ENCODE peak calls at places on chromosomes 2 and 18, in nine cellular contexts. One of them, this sample, is unnamed.

GRCh38 chr2:200662727-200663126 is 76.9 kb downstream of the AOX1 start:
- DNase-seq in amygdala: no peak
- DNase-seq in BJ: peak; percentile 22
- DNase-seq in NCI-H2107: no peak
- DNase-seq in GM18507: no peak
- DNase-seq in pancreas: no peak
- DNase-seq in GM20000: no peak
- DNase-seq in EL: peak; percentile 80
- DNase-seq in upper lobe of right lung: no peak
- DNase-seq in this sample: peak; percentile 59

GRCh38 chr2:206981739-206982336 is 42.5 kb downstream of the CPO start:
- DNase-seq in amygdala: peak; percentile 42
- DNase-seq in BJ: no peak
- DNase-seq in NCI-H2107: peak; percentile 56
- DNase-seq in GM18507: no peak
- DNase-seq in pancreas: peak; percentile 57
- DNase-seq in GM20000: peak; percentile 17
- DNase-seq in EL: peak; percentile 70
- DNase-seq in upper lobe of right lung: peak; percentile 76
- DNase-seq in this sample: peak; percentile 54

GRCh38 chr2:219247678-219248642 is 2.7 kb downstream of the STK16 start:
- DNase-seq in amygdala: no peak
- DNase-seq in BJ: no peak
- DNase-seq in NCI-H2107: no peak
- DNase-seq in GM18507: no peak
- DNase-seq in pancreas: no peak
- DNase-seq in GM20000: no peak
- DNase-seq in EL: no peak
- DNase-seq in upper lobe of right lung: no peak
- DNase-seq in this sample: no peak

GRCh38 chr18:50738103-50738757 is 81.6 kb downstream of the MRO start:
- DNase-seq in amygdala: no peak
- DNase-seq in BJ: no peak
- DNase-seq in NCI-H2107: no peak
- DNase-seq in GM18507: no peak
- DNase-seq in pancreas: no peak
- DNase-seq in GM20000: no peak
- DNase-seq in EL: no peak
- DNase-seq in upper lobe of right lung: no peak
- DNase-seq in this sample: no peak

GRCh38 chr2:136582631-136583205 is 182.6 kb upstream of the THSD7B start:
- DNase-seq in amygdala: no peak
- DNase-seq in BJ: no peak
- DNase-seq in NCI-H2107: no peak
- DNase-seq in GM18507: peak; percentile 1
- DNase-seq in pancreas: no peak
- DNase-seq in GM20000: peak; percentile 18
- DNase-seq in EL: no peak
- DNase-seq in upper lobe of right lung: no peak
- DNase-seq in this sample: no peak

GRCh38 chr2:23708771-23709170 is 218.2 kb downstream of the ATAD2B start:
- DNase-seq in amygdala: no peak
- DNase-seq in BJ: no peak
- DNase-seq in NCI-H2107: no peak
- DNase-seq in GM18507: no peak
- DNase-seq in pancreas: no peak
- DNase-seq in GM20000: no peak
- DNase-seq in EL: no peak
- DNase-seq in upper lobe of right lung: no peak
- DNase-seq in this sample: no peak

GRCh38 chr2:68789603-68790002 is 55.0 kb downstream of the ARHGAP25 start:
- DNase-seq in amygdala: no peak
- DNase-seq in BJ: no peak
- DNase-seq in NCI-H2107: no peak
- DNase-seq in GM18507: peak; percentile 83
- DNase-seq in pancreas: no peak
- DNase-seq in GM20000: peak; percentile 87
- DNase-seq in EL: no peak
- DNase-seq in upper lobe of right lung: no peak
- DNase-seq in this sample: no peak

GRCh38 chr2:108451976-108452375 is 3.0 kb downstream of the GCC2 start:
- DNase-seq in amygdala: no peak
- DNase-seq in BJ: no peak
- DNase-seq in NCI-H2107: no peak
- DNase-seq in GM18507: no peak
- DNase-seq in pancreas: no peak
- DNase-seq in GM20000: no peak
- DNase-seq in EL: no peak
- DNase-seq in upper lobe of right lung: no peak
- DNase-seq in this sample: no peak

GRCh38 chr18:35241523-35241804 is 630 bp downstream of the ZNF397 start:
- DNase-seq in amygdala: no peak
- DNase-seq in BJ: no peak
- DNase-seq in NCI-H2107: no peak
- DNase-seq in GM18507: no peak
- DNase-seq in pancreas: no peak
- DNase-seq in GM20000: no peak
- DNase-seq in EL: no peak
- DNase-seq in upper lobe of right lung: no peak
- DNase-seq in this sample: no peak

GRCh38 chr2:191247381-191248057 is 2.3 kb downstream of the MYO1B start:
- DNase-seq in amygdala: no peak
- DNase-seq in BJ: peak; percentile 76
- DNase-seq in NCI-H2107: no peak
- DNase-seq in GM18507: peak; percentile 3
- DNase-seq in pancreas: no peak
- DNase-seq in GM20000: no peak
- DNase-seq in EL: peak; percentile 98
- DNase-seq in upper lobe of right lung: no peak
- DNase-seq in this sample: peak; percentile 98

GRCh38 chr2:3054066-3054465 is 323.6 kb downstream of the EIPR1 start:
- DNase-seq in amygdala: no peak
- DNase-seq in BJ: no peak
- DNase-seq in NCI-H2107: no peak
- DNase-seq in GM18507: no peak
- DNase-seq in pancreas: no peak
- DNase-seq in GM20000: no peak
- DNase-seq in EL: no peak
- DNase-seq in upper lobe of right lung: no peak
- DNase-seq in this sample: no peak

GRCh38 chr18:76643199-76643598 is 148.2 kb upstream of the ZNF516 start:
- DNase-seq in amygdala: no peak
- DNase-seq in BJ: no peak
- DNase-seq in NCI-H2107: no peak
- DNase-seq in GM18507: no peak
- DNase-seq in pancreas: no peak
- DNase-seq in GM20000: no peak
- DNase-seq in EL: no peak
- DNase-seq in upper lobe of right lung: no peak
- DNase-seq in this sample: no peak

GRCh38 chr2:10453899-10454298 is 5.8 kb upstream of the ODC1 start:
- DNase-seq in amygdala: no peak
- DNase-seq in BJ: no peak
- DNase-seq in NCI-H2107: no peak
- DNase-seq in GM18507: no peak
- DNase-seq in pancreas: no peak
- DNase-seq in GM20000: no peak
- DNase-seq in EL: no peak
- DNase-seq in upper lobe of right lung: peak; percentile 69
- DNase-seq in this sample: no peak

GRCh38 chr18:70044626-70045025 is 97.0 kb upstream of the CD226 start:
- DNase-seq in amygdala: no peak
- DNase-seq in BJ: peak; percentile 97
- DNase-seq in NCI-H2107: no peak
- DNase-seq in GM18507: no peak
- DNase-seq in pancreas: no peak
- DNase-seq in GM20000: no peak
- DNase-seq in EL: peak; percentile 97
- DNase-seq in upper lobe of right lung: no peak
- DNase-seq in this sample: peak; percentile 99

GRCh38 chr2:12533337-12533736 is 183.4 kb upstream of the TRIB2 start:
- DNase-seq in amygdala: no peak
- DNase-seq in BJ: no peak
- DNase-seq in NCI-H2107: no peak
- DNase-seq in GM18507: no peak
- DNase-seq in pancreas: no peak
- DNase-seq in GM20000: no peak
- DNase-seq in EL: peak; percentile 19
- DNase-seq in upper lobe of right lung: no peak
- DNase-seq in this sample: no peak

GRCh38 chr2:45497355-45497754 is 113.7 kb downstream of the SRBD1 start:
- DNase-seq in amygdala: no peak
- DNase-seq in BJ: no peak
- DNase-seq in NCI-H2107: no peak
- DNase-seq in GM18507: no peak
- DNase-seq in pancreas: no peak
- DNase-seq in GM20000: peak; percentile 40
- DNase-seq in EL: peak; percentile 14
- DNase-seq in upper lobe of right lung: no peak
- DNase-seq in this sample: peak; percentile 51

GRCh38 chr18:47574966-47575365 is 323.5 kb upstream of the SKOR2 start:
- DNase-seq in amygdala: no peak
- DNase-seq in BJ: no peak
- DNase-seq in NCI-H2107: no peak
- DNase-seq in GM18507: no peak
- DNase-seq in pancreas: no peak
- DNase-seq in GM20000: no peak
- DNase-seq in EL: no peak
- DNase-seq in upper lobe of right lung: no peak
- DNase-seq in this sample: no peak

GRCh38 chr18:47108373-47108772 is 41.9 kb downstream of the HDHD2 start:
- DNase-seq in amygdala: no peak
- DNase-seq in BJ: no peak
- DNase-seq in NCI-H2107: no peak
- DNase-seq in GM18507: no peak
- DNase-seq in pancreas: no peak
- DNase-seq in GM20000: no peak
- DNase-seq in EL: no peak
- DNase-seq in upper lobe of right lung: no peak
- DNase-seq in this sample: no peak

GRCh38 chr2:8652774-8653426 is 29.0 kb upstream of the ID2 start:
- DNase-seq in amygdala: no peak
- DNase-seq in BJ: no peak
- DNase-seq in NCI-H2107: no peak
- DNase-seq in GM18507: no peak
- DNase-seq in pancreas: no peak
- DNase-seq in GM20000: no peak
- DNase-seq in EL: no peak
- DNase-seq in upper lobe of right lung: peak; percentile 20
- DNase-seq in this sample: no peak

GRCh38 chr2:54551123-54551756 is 95.1 kb downstream of the SPTBN1 start:
- DNase-seq in amygdala: no peak
- DNase-seq in BJ: no peak
- DNase-seq in NCI-H2107: no peak
- DNase-seq in GM18507: no peak
- DNase-seq in pancreas: peak; percentile 67
- DNase-seq in GM20000: no peak
- DNase-seq in EL: no peak
- DNase-seq in upper lobe of right lung: no peak
- DNase-seq in this sample: no peak

GRCh38 chr2:67394734-67395133 is 2.4 kb upstream of the ETAA1 start:
- DNase-seq in amygdala: no peak
- DNase-seq in BJ: no peak
- DNase-seq in NCI-H2107: no peak
- DNase-seq in GM18507: no peak
- DNase-seq in pancreas: no peak
- DNase-seq in GM20000: no peak
- DNase-seq in EL: peak; percentile 76
- DNase-seq in upper lobe of right lung: no peak
- DNase-seq in this sample: peak; percentile 39

GRCh38 chr2:21276163-21276562 is 152.4 kb downstream of the TDRD15 start:
- DNase-seq in amygdala: no peak
- DNase-seq in BJ: no peak
- DNase-seq in NCI-H2107: no peak
- DNase-seq in GM18507: no peak
- DNase-seq in pancreas: no peak
- DNase-seq in GM20000: no peak
- DNase-seq in EL: no peak
- DNase-seq in upper lobe of right lung: no peak
- DNase-seq in this sample: no peak

GRCh38 chr2:229133155-229133772 is 137.8 kb downstream of the PID1 start:
- DNase-seq in amygdala: no peak
- DNase-seq in BJ: no peak
- DNase-seq in NCI-H2107: peak; percentile 16
- DNase-seq in GM18507: no peak
- DNase-seq in pancreas: no peak
- DNase-seq in GM20000: no peak
- DNase-seq in EL: peak; percentile 36
- DNase-seq in upper lobe of right lung: no peak
- DNase-seq in this sample: peak; percentile 44

GRCh38 chr2:118835739-118836410 is 11.6 kb downstream of the EN1 start:
- DNase-seq in amygdala: no peak
- DNase-seq in BJ: no peak
- DNase-seq in NCI-H2107: no peak
- DNase-seq in GM18507: no peak
- DNase-seq in pancreas: peak; percentile 80
- DNase-seq in GM20000: peak; percentile 27
- DNase-seq in EL: no peak
- DNase-seq in upper lobe of right lung: no peak
- DNase-seq in this sample: no peak

GRCh38 chr2:45610281-45611019 is 617 bp downstream of the SRBD1 start:
- DNase-seq in amygdala: no peak
- DNase-seq in BJ: no peak
- DNase-seq in NCI-H2107: peak; percentile 22
- DNase-seq in GM18507: no peak
- DNase-seq in pancreas: peak; percentile 58
- DNase-seq in GM20000: peak; percentile 14
- DNase-seq in EL: peak; percentile 70
- DNase-seq in upper lobe of right lung: peak; percentile 73
- DNase-seq in this sample: peak; percentile 49

GRCh38 chr2:20617892-20618467 is 32.9 kb downstream of the HS1BP3 start:
- DNase-seq in amygdala: peak; percentile 51
- DNase-seq in BJ: peak; percentile 90
- DNase-seq in NCI-H2107: no peak
- DNase-seq in GM18507: no peak
- DNase-seq in pancreas: peak; percentile 91
- DNase-seq in GM20000: no peak
- DNase-seq in EL: peak; percentile 99
- DNase-seq in upper lobe of right lung: peak; percentile 96
- DNase-seq in this sample: peak; percentile 97

GRCh38 chr2:5596848-5597247 is 95.3 kb upstream of the SOX11 start:
- DNase-seq in amygdala: no peak
- DNase-seq in BJ: no peak
- DNase-seq in NCI-H2107: no peak
- DNase-seq in GM18507: no peak
- DNase-seq in pancreas: no peak
- DNase-seq in GM20000: no peak
- DNase-seq in EL: no peak
- DNase-seq in upper lobe of right lung: no peak
- DNase-seq in this sample: no peak

GRCh38 chr2:158205215-158205614 is 103.5 kb downstream of the UPP2 start:
- DNase-seq in amygdala: no peak
- DNase-seq in BJ: no peak
- DNase-seq in NCI-H2107: no peak
- DNase-seq in GM18507: no peak
- DNase-seq in pancreas: no peak
- DNase-seq in GM20000: no peak
- DNase-seq in EL: no peak
- DNase-seq in upper lobe of right lung: no peak
- DNase-seq in this sample: no peak

GRCh38 chr18:56945171-56945863 is 201.6 kb upstream of the BOD1L2 start:
- DNase-seq in amygdala: no peak
- DNase-seq in BJ: no peak
- DNase-seq in NCI-H2107: no peak
- DNase-seq in GM18507: no peak
- DNase-seq in pancreas: no peak
- DNase-seq in GM20000: no peak
- DNase-seq in EL: no peak
- DNase-seq in upper lobe of right lung: no peak
- DNase-seq in this sample: no peak

GRCh38 chr2:128448331-128449225 is 129.9 kb upstream of the HS6ST1 start:
- DNase-seq in amygdala: no peak
- DNase-seq in BJ: no peak
- DNase-seq in NCI-H2107: no peak
- DNase-seq in GM18507: no peak
- DNase-seq in pancreas: no peak
- DNase-seq in GM20000: no peak
- DNase-seq in EL: no peak
- DNase-seq in upper lobe of right lung: peak; percentile 40
- DNase-seq in this sample: no peak

This sample was measured in astrocyte.